ENCODE peak calls at places on chromosome 9, in seven cellular contexts. C, Z, T, E, N, O and F are unnamed samples.

GRCh38 chr9:114236391-114237138 is 81.2 kb downstream of the COL27A1 start:
- DNase-seq in C (no peak), Z (no peak), T (no peak), E (peak), N (no peak), O (no peak), F (no peak)

GRCh38 chr9:91494751-91495150 is 71.1 kb upstream of the NFIL3 start:
- DNase-seq in C (no peak), Z (no peak), T (no peak), E (no peak), N (no peak), O (no peak), F (no peak)

GRCh38 chr9:114864471-114864870 is 58.6 kb upstream of the TNFSF15 start:
- DNase-seq in C (no peak), Z (no peak), T (peak), E (no peak), N (no peak), O (peak), F (no peak)

GRCh38 chr9:98993570-98993945 is 49.9 kb downstream of the COL15A1 start:
- DNase-seq in C (no peak), Z (no peak), T (no peak), E (no peak), N (no peak), O (peak), F (no peak)

GRCh38 chr9:16367605-16368424 is 502.7 kb downstream of the BNC2 start:
- DNase-seq in C (peak), Z (no peak), T (no peak), E (no peak), N (peak), O (peak), F (no peak)

GRCh38 chr9:32706004-32706749 is 70.7 kb upstream of the TAF1L start:
- DNase-seq in C (no peak), Z (no peak), T (no peak), E (no peak), N (no peak), O (no peak), F (no peak)

GRCh38 chr9:123225995-123226394 is 42.4 kb downstream of the STRBP start:
- DNase-seq in C (no peak), Z (no peak), T (no peak), E (no peak), N (peak), O (peak), F (no peak)

GRCh38 chr9:15253197-15253596 is 53.8 kb downstream of the TTC39B start:
- DNase-seq in C (no peak), Z (no peak), T (no peak), E (no peak), N (no peak), O (peak), F (no peak)

GRCh38 chr9:95570150-95570549 is 53.4 kb upstream of the PTCH1 start:
- DNase-seq in C (no peak), Z (no peak), T (no peak), E (no peak), N (no peak), O (peak), F (no peak)

GRCh38 chr9:76905984-76906861 is at the start of gene PRUNE2:
- DNase-seq in C (peak), Z (no peak), T (peak), E (peak), N (peak), O (peak), F (peak)

GRCh38 chr9:127931092-127931881 is 710 bp upstream of the PIP5KL1 start:
- DNase-seq in C (no peak), Z (no peak), T (no peak), E (peak), N (no peak), O (peak), F (no peak)

GRCh38 chr9:108297025-108297424 is 558.8 kb downstream of the ACTL7B start:
- DNase-seq in C (no peak), Z (no peak), T (peak), E (no peak), N (no peak), O (peak), F (no peak)

GRCh38 chr9:26264709-26265601 is 586.7 kb upstream of the TUSC1 start:
- DNase-seq in C (peak), Z (no peak), T (no peak), E (no peak), N (peak), O (peak), F (no peak)

GRCh38 chr9:33919276-33919897 is 102.4 kb downstream of the UBE2R2 start:
- DNase-seq in C (no peak), Z (no peak), T (no peak), E (no peak), N (no peak), O (no peak), F (no peak)

GRCh38 chr9:101387871-101388506 is 3.2 kb upstream of the BAAT start:
- DNase-seq in C (peak), Z (peak), T (no peak), E (peak), N (no peak), O (peak), F (no peak)

GRCh38 chr9:68732405-68733020 is 27.5 kb downstream of the PIP5K1B start:
- DNase-seq in C (no peak), Z (no peak), T (no peak), E (no peak), N (no peak), O (no peak), F (no peak)

GRCh38 chr9:117733465-117733864 is 29.3 kb downstream of the TLR4 start:
- DNase-seq in C (no peak), Z (no peak), T (no peak), E (no peak), N (no peak), O (no peak), F (no peak)

GRCh38 chr9:72292874-72293607 is 72.0 kb downstream of the ZFAND5 start:
- DNase-seq in C (no peak), Z (no peak), T (no peak), E (no peak), N (no peak), O (peak), F (no peak)

GRCh38 chr9:122374885-122375420 is 4.1 kb downstream of the PTGS1 start:
- DNase-seq in C (no peak), Z (no peak), T (peak), E (peak), N (no peak), O (peak), F (no peak)

GRCh38 chr9:137484551-137485315 is 25.6 kb upstream of the NSMF start:
- DNase-seq in C (no peak), Z (no peak), T (no peak), E (peak), N (no peak), O (no peak), F (no peak)

GRCh38 chr9:124196814-124197176 is 61.0 kb upstream of the NEK6 start:
- DNase-seq in C (no peak), Z (no peak), T (peak), E (no peak), N (no peak), O (no peak), F (no peak)

GRCh38 chr9:31736581-31737179 is 647.8 kb upstream of the ACO1 start:
- DNase-seq in C (no peak), Z (no peak), T (no peak), E (no peak), N (no peak), O (no peak), F (no peak)

GRCh38 chr9:114852050-114852594 is 46.3 kb upstream of the TNFSF15 start:
- DNase-seq in C (no peak), Z (no peak), T (no peak), E (no peak), N (no peak), O (peak), F (no peak)

GRCh38 chr9:2012347-2012746 is 2.8 kb upstream of the SMARCA2 start:
- DNase-seq in C (no peak), Z (no peak), T (no peak), E (no peak), N (no peak), O (no peak), F (no peak)

GRCh38 chr9:32502459-32502858 is 23.5 kb downstream of the RIGI start:
- DNase-seq in C (no peak), Z (peak), T (no peak), E (no peak), N (peak), O (peak), F (no peak)

GRCh38 chr9:12775963-12776774 is 1.3 kb downstream of the LURAP1L start:
- DNase-seq in C (peak), Z (peak), T (peak), E (peak), N (no peak), O (peak), F (peak)

GRCh38 chr9:120365386-120365785 is 214.6 kb downstream of the CDK5RAP2 start:
- DNase-seq in C (no peak), Z (no peak), T (no peak), E (no peak), N (no peak), O (no peak), F (no peak)

GRCh38 chr9:19464061-19464763 is 55.4 kb downstream of the ACER2 start:
- DNase-seq in C (no peak), Z (no peak), T (no peak), E (no peak), N (no peak), O (no peak), F (no peak)

GRCh38 chr9:137127301-137128157 is 11.4 kb upstream of the GRIN1 start:
- DNase-seq in C (no peak), Z (no peak), T (no peak), E (no peak), N (no peak), O (peak), F (no peak)

GRCh38 chr9:108442604-108443277 is 413.0 kb downstream of the ACTL7B start:
- DNase-seq in C (no peak), Z (no peak), T (no peak), E (no peak), N (no peak), O (no peak), F (no peak)

GRCh38 chr9:136239135-136239962 is 6.3 kb downstream of the QSOX2 start:
- DNase-seq in C (no peak), Z (no peak), T (no peak), E (no peak), N (no peak), O (no peak), F (no peak)

GRCh38 chr9:115016369-115016768 is 86.0 kb upstream of the TNFSF8 start:
- DNase-seq in C (no peak), Z (no peak), T (no peak), E (no peak), N (no peak), O (no peak), F (no peak)

GRCh38 chr9:112059145-112059979 is 115.7 kb downstream of the SUSD1 start:
- DNase-seq in C (peak), Z (no peak), T (no peak), E (no peak), N (peak), O (peak), F (no peak)

GRCh38 chr9:107946364-107947137 is 457.0 kb upstream of the KLF4 start:
- DNase-seq in C (no peak), Z (no peak), T (no peak), E (no peak), N (no peak), O (no peak), F (no peak)

GRCh38 chr9:111969061-111969460 is 72.4 kb downstream of the UGCG start:
- DNase-seq in C (no peak), Z (no peak), T (no peak), E (no peak), N (no peak), O (peak), F (no peak)

GRCh38 chr9:92668746-92669526 is 995 bp downstream of the IPPK start:
- DNase-seq in C (peak), Z (no peak), T (no peak), E (peak), N (no peak), O (peak), F (no peak)

GRCh38 chr9:37251452-37251851 is 131.1 kb downstream of the ZCCHC7 start:
- DNase-seq in C (no peak), Z (no peak), T (no peak), E (no peak), N (no peak), O (no peak), F (no peak)

DNA sequence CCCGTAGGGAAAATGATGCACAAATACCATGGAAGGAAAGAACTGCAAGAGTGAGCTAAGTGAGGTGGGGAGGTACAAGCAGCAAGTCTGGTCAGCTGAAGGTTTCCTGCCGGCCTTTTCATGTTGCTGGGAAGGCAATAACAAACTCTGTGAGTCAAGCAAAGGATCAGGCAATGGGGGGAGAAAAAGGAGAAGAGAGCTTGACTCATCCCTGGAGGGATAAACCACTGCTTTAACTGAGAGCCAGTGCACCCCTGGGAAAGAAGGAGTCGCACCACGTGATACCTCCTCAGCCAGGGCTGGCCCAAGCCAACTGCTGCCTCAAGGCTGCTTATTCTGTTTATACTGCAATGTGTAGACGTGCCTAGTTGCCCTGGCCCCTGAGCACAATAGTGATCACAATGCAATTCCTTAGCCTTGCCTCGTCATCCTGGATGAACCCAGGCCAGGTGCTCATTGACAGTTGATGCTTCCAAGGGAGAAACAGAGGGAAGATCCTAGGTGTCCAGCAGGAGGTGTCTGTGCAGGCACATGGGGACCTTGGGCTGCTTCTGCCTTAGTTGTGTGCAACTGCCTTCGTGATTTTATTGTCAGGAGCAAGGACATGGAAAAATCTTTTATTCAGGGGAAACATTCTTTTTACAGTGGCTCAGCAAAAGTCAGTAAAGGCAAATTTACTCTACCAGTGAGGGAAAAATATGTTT is 203.0 kb upstream of the TUT7 start:
- DNase-seq in C (peak), Z (no peak), T (peak), E (no peak), N (peak), O (peak), F (no peak)
- TF ChIP-seq CTCF in C (no peak), Z (no peak), T (no peak), E (no peak), N (peak), O (no peak), F (no peak)

GRCh38 chr9:134161647-134162046 is 2.7 kb downstream of the RNU6ATAC start:
- DNase-seq in C (no peak), Z (no peak), T (no peak), E (no peak), N (no peak), O (no peak), F (no peak)

GRCh38 chr9:134164879-134165278 is 515 bp upstream of the RNU6ATAC start:
- DNase-seq in C (no peak), Z (no peak), T (no peak), E (no peak), N (no peak), O (no peak), F (no peak)

GRCh38 chr9:134162926-134163373 is 1.4 kb downstream of the RNU6ATAC start:
- DNase-seq in C (no peak), Z (no peak), T (no peak), E (no peak), N (no peak), O (no peak), F (no peak)

GRCh38 chr9:134162212-134162775 is 2.1 kb downstream of the RNU6ATAC start:
- DNase-seq in C (no peak), Z (no peak), T (no peak), E (no peak), N (no peak), O (no peak), F (no peak)

GRCh38 chr9:134163374-134164196 is 779 bp downstream of the RNU6ATAC start:
- DNase-seq in C (no peak), Z (no peak), T (peak), E (peak), N (no peak), O (peak), F (peak)
- TF ChIP-seq CTCF in C (peak), Z (no peak), T (peak), E (no peak), N (no peak), O (peak), F (peak)

DNA sequence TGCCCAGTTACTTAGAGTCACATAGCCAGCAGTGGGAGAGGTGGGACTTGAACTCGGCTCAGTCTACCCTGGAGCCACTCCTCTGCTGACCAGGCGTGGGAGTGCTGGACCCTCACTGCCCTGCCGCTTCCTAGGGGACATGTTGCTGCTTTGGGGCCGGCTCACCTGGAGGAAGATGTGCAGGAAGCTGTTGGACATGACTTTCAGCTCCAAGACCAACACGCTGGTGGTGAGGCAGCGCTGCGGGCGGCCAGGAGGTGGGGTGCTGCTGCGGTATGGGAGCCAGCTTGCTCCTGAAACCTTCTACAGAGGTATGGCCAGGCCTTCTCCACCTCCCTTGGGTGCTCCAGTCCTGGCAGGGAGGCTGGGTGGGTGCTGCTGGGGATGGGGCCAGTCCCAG is 3.4 kb upstream of the CACFD1 start:
- DNase-seq in C (no peak), Z (no peak), T (no peak), E (no peak), N (no peak), O (no peak), F (no peak)
- TF ChIP-seq CTCF in C (peak), Z (no peak), T (no peak), E (no peak), N (no peak), O (peak), F (no peak)

GRCh38 chr9:106025449-106025848 is 331.1 kb downstream of the TMEM38B start:
- DNase-seq in C (no peak), Z (no peak), T (no peak), E (no peak), N (no peak), O (no peak), F (no peak)
- TF ChIP-seq CTCF in C (no peak), Z (no peak), T (no peak), E (no peak), N (peak), O (no peak), F (peak)

GRCh38 chr9:129481424-129481823 is 139.5 kb downstream of the C9orf50 start:
- DNase-seq in C (no peak), Z (no peak), T (no peak), E (no peak), N (no peak), O (no peak), F (no peak)

GRCh38 chr9:129481824-129482511 is 138.9 kb downstream of the C9orf50 start:
- DNase-seq in C (no peak), Z (no peak), T (no peak), E (no peak), N (no peak), O (peak), F (no peak)

GRCh38 chr9:129483467-129484324 is 137.2 kb downstream of the C9orf50 start:
- DNase-seq in C (no peak), Z (peak), T (peak), E (no peak), N (no peak), O (peak), F (no peak)

GRCh38 chr9:129484325-129485000 is 136.4 kb downstream of the C9orf50 start:
- DNase-seq in C (no peak), Z (no peak), T (no peak), E (no peak), N (no peak), O (no peak), F (no peak)

DNA sequence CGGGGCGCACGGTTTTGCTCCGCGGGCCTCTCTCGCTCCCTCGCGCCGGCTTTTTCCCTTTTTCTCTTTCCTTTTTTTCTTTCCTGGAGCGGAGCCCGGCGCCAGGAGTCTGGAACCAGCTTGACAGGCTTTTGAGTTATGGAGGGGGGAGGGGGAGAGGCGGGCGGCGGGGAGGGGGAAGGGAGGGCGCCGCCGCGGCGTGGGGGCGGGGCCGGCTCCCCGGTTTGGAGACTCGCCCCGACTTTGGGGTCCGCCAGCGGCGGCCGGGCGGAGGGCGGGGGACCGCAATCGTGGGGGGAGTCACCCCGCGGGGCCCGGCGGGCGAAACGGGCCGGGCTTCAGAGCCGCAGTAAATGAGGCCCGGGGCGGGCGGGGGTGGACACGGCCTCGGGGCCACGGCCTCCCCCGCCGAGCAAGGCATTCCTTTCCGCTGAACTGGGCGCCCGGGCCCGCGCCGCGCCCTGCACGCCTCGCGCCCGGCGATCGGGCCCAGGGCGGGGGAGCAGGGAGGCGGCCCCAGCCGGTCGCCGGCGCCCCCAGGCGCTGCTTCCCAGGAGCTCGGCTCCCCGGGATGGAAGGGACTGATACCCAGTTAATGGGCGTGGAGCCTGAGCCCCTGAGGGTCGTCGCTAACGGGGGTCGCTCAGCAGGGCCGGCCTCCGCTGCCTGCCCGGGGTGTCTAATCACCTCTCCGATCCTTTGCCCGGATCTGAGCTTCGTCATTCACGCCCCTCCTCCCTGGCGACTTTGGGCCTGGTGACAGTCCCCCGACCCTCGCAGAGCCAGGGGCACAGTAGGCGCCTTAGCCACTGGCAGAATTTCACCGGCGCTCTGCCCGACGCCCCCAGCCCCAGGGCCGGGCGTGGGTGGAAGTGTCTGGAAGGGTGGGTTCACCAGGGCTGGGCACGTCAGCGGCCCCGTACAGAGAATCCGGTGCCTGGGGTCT is 138.1 kb downstream of the C9orf50 start:
- DNase-seq in C (no peak), Z (no peak), T (peak), E (peak), N (no peak), O (peak), F (peak)
- TF ChIP-seq CTCF in C (no peak), Z (no peak), T (no peak), E (no peak), N (no peak), O (no peak), F (no peak)

GRCh38 chr9:130432362-130432761 is 12.4 kb upstream of the ASS1 start:
- DNase-seq in C (no peak), Z (no peak), T (no peak), E (peak), N (no peak), O (no peak), F (no peak)
- TF ChIP-seq CTCF in C (peak), Z (no peak), T (no peak), E (no peak), N (no peak), O (no peak), F (no peak)